ENCODE peak calls at places on chromosome 4, in eight cellular contexts. One of them, this sample, is unnamed.

GRCh38 chr4:153534792-153535629 is 68.9 kb downstream of the TMEM131L start:
- DNase-seq in NCI-H1694 treated with DMSO at 0.1 percent for 48 hours: no peak
- DNase-seq in fibroblast of pulmonary artery: no peak
- DNase-seq in Caco-2: no peak
- DNase-seq in psoas muscle: no peak
- DNase-seq in T-helper 2 cell: no peak
- DNase-seq in germinal center: no peak
- DNase-seq in GM13976: no peak
- DNase-seq in this sample: no peak

GRCh38 chr4:82201805-82202636 is 171.8 kb downstream of the HNRNPD start:
- DNase-seq in NCI-H1694 treated with DMSO at 0.1 percent for 48 hours: peak; percentile 71
- DNase-seq in fibroblast of pulmonary artery: peak; percentile 63
- DNase-seq in Caco-2: peak; percentile 63
- DNase-seq in psoas muscle: no peak
- DNase-seq in T-helper 2 cell: peak; percentile 23
- DNase-seq in germinal center: peak; percentile 9
- DNase-seq in GM13976: peak; percentile 16
- DNase-seq in this sample: peak; percentile 40

GRCh38 chr4:94577136-94577535 is 125.4 kb downstream of the PDLIM5 start:
- DNase-seq in NCI-H1694 treated with DMSO at 0.1 percent for 48 hours: no peak
- DNase-seq in fibroblast of pulmonary artery: peak; percentile 76
- DNase-seq in Caco-2: no peak
- DNase-seq in psoas muscle: no peak
- DNase-seq in T-helper 2 cell: no peak
- DNase-seq in germinal center: no peak
- DNase-seq in GM13976: no peak
- DNase-seq in this sample: no peak

GRCh38 chr4:113637363-113637762 is 124.2 kb downstream of the CAMK2D start:
- DNase-seq in NCI-H1694 treated with DMSO at 0.1 percent for 48 hours: no peak
- DNase-seq in fibroblast of pulmonary artery: peak; percentile 83
- DNase-seq in Caco-2: no peak
- DNase-seq in psoas muscle: no peak
- DNase-seq in T-helper 2 cell: no peak
- DNase-seq in germinal center: no peak
- DNase-seq in GM13976: no peak
- DNase-seq in this sample: no peak

GRCh38 chr4:55754754-55755350 is 64.7 kb upstream of the EXOC1L start:
- DNase-seq in NCI-H1694 treated with DMSO at 0.1 percent for 48 hours: no peak
- DNase-seq in fibroblast of pulmonary artery: peak; percentile 83
- DNase-seq in Caco-2: no peak
- DNase-seq in psoas muscle: no peak
- DNase-seq in T-helper 2 cell: no peak
- DNase-seq in germinal center: no peak
- DNase-seq in GM13976: no peak
- DNase-seq in this sample: no peak

GRCh38 chr4:138870739-138871633 is 144.6 kb upstream of the NOCT start:
- DNase-seq in NCI-H1694 treated with DMSO at 0.1 percent for 48 hours: peak; percentile 81
- DNase-seq in fibroblast of pulmonary artery: peak; percentile 83
- DNase-seq in Caco-2: peak; percentile 62
- DNase-seq in psoas muscle: no peak
- DNase-seq in T-helper 2 cell: peak; percentile 10
- DNase-seq in germinal center: peak; percentile 37
- DNase-seq in GM13976: peak; percentile 68
- DNase-seq in this sample: peak; percentile 10

GRCh38 chr4:152436384-152436783 is 99.5 kb downstream of the FBXW7 start:
- DNase-seq in NCI-H1694 treated with DMSO at 0.1 percent for 48 hours: no peak
- DNase-seq in fibroblast of pulmonary artery: no peak
- DNase-seq in Caco-2: peak; percentile 37
- DNase-seq in psoas muscle: no peak
- DNase-seq in T-helper 2 cell: no peak
- DNase-seq in germinal center: peak; percentile 10
- DNase-seq in GM13976: no peak
- DNase-seq in this sample: no peak

GRCh38 chr4:52250124-52250523 is 199.0 kb downstream of the SPATA18 start:
- DNase-seq in NCI-H1694 treated with DMSO at 0.1 percent for 48 hours: peak; percentile 90
- DNase-seq in fibroblast of pulmonary artery: peak; percentile 6
- DNase-seq in Caco-2: no peak
- DNase-seq in psoas muscle: peak; percentile 51
- DNase-seq in T-helper 2 cell: no peak
- DNase-seq in germinal center: no peak
- DNase-seq in GM13976: no peak
- DNase-seq in this sample: no peak

GRCh38 chr4:114603455-114603854 is 4.8 kb downstream of the UGT8 start:
- DNase-seq in NCI-H1694 treated with DMSO at 0.1 percent for 48 hours: no peak
- DNase-seq in fibroblast of pulmonary artery: no peak
- DNase-seq in Caco-2: no peak
- DNase-seq in psoas muscle: no peak
- DNase-seq in T-helper 2 cell: no peak
- DNase-seq in germinal center: peak; percentile 49
- DNase-seq in GM13976: peak; percentile 71
- DNase-seq in this sample: no peak

GRCh38 chr4:10161840-10162239 is 45.2 kb upstream of the WDR1 start:
- DNase-seq in NCI-H1694 treated with DMSO at 0.1 percent for 48 hours: no peak
- DNase-seq in fibroblast of pulmonary artery: no peak
- DNase-seq in Caco-2: no peak
- DNase-seq in psoas muscle: no peak
- DNase-seq in T-helper 2 cell: no peak
- DNase-seq in germinal center: no peak
- DNase-seq in GM13976: no peak
- DNase-seq in this sample: peak; percentile 4

GRCh38 chr4:76850010-76850441 is 47.9 kb downstream of the SOWAHB start:
- DNase-seq in NCI-H1694 treated with DMSO at 0.1 percent for 48 hours: no peak
- DNase-seq in fibroblast of pulmonary artery: peak; percentile 90
- DNase-seq in Caco-2: no peak
- DNase-seq in psoas muscle: no peak
- DNase-seq in T-helper 2 cell: no peak
- DNase-seq in germinal center: no peak
- DNase-seq in GM13976: no peak
- DNase-seq in this sample: no peak

GRCh38 chr4:110058677-110059076 is 139.7 kb downstream of the ELOVL6 start:
- DNase-seq in NCI-H1694 treated with DMSO at 0.1 percent for 48 hours: no peak
- DNase-seq in fibroblast of pulmonary artery: no peak
- DNase-seq in Caco-2: no peak
- DNase-seq in psoas muscle: no peak
- DNase-seq in T-helper 2 cell: no peak
- DNase-seq in germinal center: no peak
- DNase-seq in GM13976: no peak
- DNase-seq in this sample: no peak

GRCh38 chr4:181662383-181662782 is 580.8 kb upstream of the TENM3 start:
- DNase-seq in NCI-H1694 treated with DMSO at 0.1 percent for 48 hours: no peak
- DNase-seq in fibroblast of pulmonary artery: peak; percentile 69
- DNase-seq in Caco-2: no peak
- DNase-seq in psoas muscle: no peak
- DNase-seq in T-helper 2 cell: no peak
- DNase-seq in germinal center: no peak
- DNase-seq in GM13976: no peak
- DNase-seq in this sample: no peak

GRCh38 chr4:46856347-46856746 is 52.7 kb downstream of the COX7B2 start:
- DNase-seq in NCI-H1694 treated with DMSO at 0.1 percent for 48 hours: no peak
- DNase-seq in fibroblast of pulmonary artery: no peak
- DNase-seq in Caco-2: no peak
- DNase-seq in psoas muscle: no peak
- DNase-seq in T-helper 2 cell: no peak
- DNase-seq in germinal center: no peak
- DNase-seq in GM13976: no peak
- DNase-seq in this sample: no peak

GRCh38 chr4:119039779-119040178 is 95.9 kb upstream of the MYOZ2 start:
- DNase-seq in NCI-H1694 treated with DMSO at 0.1 percent for 48 hours: no peak
- DNase-seq in fibroblast of pulmonary artery: no peak
- DNase-seq in Caco-2: no peak
- DNase-seq in psoas muscle: peak; percentile 62
- DNase-seq in T-helper 2 cell: no peak
- DNase-seq in germinal center: no peak
- DNase-seq in GM13976: no peak
- DNase-seq in this sample: no peak

GRCh38 chr4:3322059-3322550 is 29.3 kb downstream of the RGS12 start:
- DNase-seq in NCI-H1694 treated with DMSO at 0.1 percent for 48 hours: no peak
- DNase-seq in fibroblast of pulmonary artery: peak; percentile 54
- DNase-seq in Caco-2: no peak
- DNase-seq in psoas muscle: no peak
- DNase-seq in T-helper 2 cell: no peak
- DNase-seq in germinal center: no peak
- DNase-seq in GM13976: no peak
- DNase-seq in this sample: no peak

GRCh38 chr4:168129802-168130201 is 37.5 kb downstream of the ANXA10 start:
- DNase-seq in NCI-H1694 treated with DMSO at 0.1 percent for 48 hours: no peak
- DNase-seq in fibroblast of pulmonary artery: no peak
- DNase-seq in Caco-2: no peak
- DNase-seq in psoas muscle: no peak
- DNase-seq in T-helper 2 cell: no peak
- DNase-seq in germinal center: no peak
- DNase-seq in GM13976: no peak
- DNase-seq in this sample: no peak

GRCh38 chr4:6308890-6309643 is 39.4 kb downstream of the WFS1 start:
- DNase-seq in NCI-H1694 treated with DMSO at 0.1 percent for 48 hours: no peak
- DNase-seq in fibroblast of pulmonary artery: no peak
- DNase-seq in Caco-2: no peak
- DNase-seq in psoas muscle: no peak
- DNase-seq in T-helper 2 cell: no peak
- DNase-seq in germinal center: no peak
- DNase-seq in GM13976: no peak
- DNase-seq in this sample: no peak

GRCh38 chr4:143343276-143343831 is 6.7 kb downstream of the GAB1 start:
- DNase-seq in NCI-H1694 treated with DMSO at 0.1 percent for 48 hours: no peak
- DNase-seq in fibroblast of pulmonary artery: no peak
- DNase-seq in Caco-2: no peak
- DNase-seq in psoas muscle: no peak
- DNase-seq in T-helper 2 cell: no peak
- DNase-seq in germinal center: no peak
- DNase-seq in GM13976: no peak
- DNase-seq in this sample: no peak

GRCh38 chr4:150250293-150250997 is 172.2 kb downstream of the DCLK2 start:
- DNase-seq in NCI-H1694 treated with DMSO at 0.1 percent for 48 hours: no peak
- DNase-seq in fibroblast of pulmonary artery: no peak
- DNase-seq in Caco-2: no peak
- DNase-seq in psoas muscle: no peak
- DNase-seq in T-helper 2 cell: no peak
- DNase-seq in germinal center: no peak
- DNase-seq in GM13976: no peak
- DNase-seq in this sample: no peak

GRCh38 chr4:177728361-177729152 is 286.3 kb upstream of the AGA start:
- DNase-seq in NCI-H1694 treated with DMSO at 0.1 percent for 48 hours: no peak
- DNase-seq in fibroblast of pulmonary artery: no peak
- DNase-seq in Caco-2: peak; percentile 51
- DNase-seq in psoas muscle: no peak
- DNase-seq in T-helper 2 cell: no peak
- DNase-seq in germinal center: no peak
- DNase-seq in GM13976: no peak
- DNase-seq in this sample: no peak